ENCODE peak calls at places on chromosomes 5 and 9, in five cellular contexts. F is body of pancreas, I is ovary, Y is tibial artery, N is Karpas-422. Z is an unnamed sample.
A peak's percentile ranks its signal among the peaks of the same experiment; 100 is the strongest.

GRCh38 chr5:149320791-149321330 is 24.4 kb upstream of the GRPEL2 start:
- DNase-seq in I (peak; percentile 91), N (no peak), F (peak; percentile 88), Y (peak; percentile 47), Z (peak; percentile 84)

GRCh38 chr5:6730807-6731206 is 17.6 kb downstream of the TENT4A start:
- DNase-seq in I (no peak), F (no peak), Y (no peak), N (no peak), Z (no peak)

GRCh38 chr9:642014-642413 is 199.5 kb upstream of the DMRT1 start:
- DNase-seq in Y (no peak), F (no peak), I (no peak), N (no peak), Z (no peak)

GRCh38 chr5:77776606-77777206 is 567 bp upstream of the TBCA start:
- DNase-seq in F (no peak), N (no peak), Y (no peak), I (no peak), Z (no peak)

GRCh38 chr9:2729003-2729402 is 11.7 kb downstream of the KCNV2 start:
- DNase-seq in F (no peak), N (no peak), I (no peak), Y (no peak), Z (no peak)

GRCh38 chr5:76689321-76690026 is 26.5 kb upstream of the F2R start:
- DNase-seq in I (no peak), F (no peak), Y (no peak), N (no peak), Z (no peak)

GRCh38 chr5:50727149-50727496 is 60.7 kb downstream of the PARP8 start:
- DNase-seq in I (no peak), F (peak; percentile 25), Y (peak; percentile 38), N (no peak), Z (no peak)

GRCh38 chr5:130720355-130720754 is 444.7 kb downstream of the HINT1 start:
- DNase-seq in I (no peak), N (peak; percentile 81), Y (no peak), F (no peak), Z (no peak)

GRCh38 chr9:15160673-15161072 is 146.3 kb downstream of the TTC39B start:
- DNase-seq in I (no peak), Y (no peak), F (no peak), N (no peak), Z (no peak)

GRCh38 chr5:115050860-115051259 is 118.8 kb downstream of the TRIM36 start:
- DNase-seq in Y (no peak), F (no peak), N (no peak), I (no peak), Z (no peak)

GRCh38 chr9:38022203-38022602 is 46.8 kb downstream of the SHB start:
- DNase-seq in F (no peak), I (no peak), N (no peak), Y (no peak), Z (no peak)

GRCh38 chr5:176536132-176536901 is 885 bp downstream of the RNF44 start:
- DNase-seq in Y (peak; percentile 85), F (peak; percentile 74), N (peak; percentile 91), I (peak; percentile 82), Z (peak; percentile 93)

GRCh38 chr5:141384471-141385267 is 2.1 kb downstream of the PCDHGA7 start:
- DNase-seq in I (no peak), Y (no peak), F (no peak), N (no peak), Z (no peak)

GRCh38 chr9:136015656-136016055 is 54.5 kb upstream of the UBAC1 start:
- DNase-seq in F (no peak), I (no peak), N (peak; percentile 27), Y (no peak), Z (peak; percentile 31)

GRCh38 chr5:54455413-54456157 is at the start of gene HSPB3:
- DNase-seq in Y (no peak), F (no peak), I (peak; percentile 28), N (no peak), Z (no peak)

GRCh38 chr9:108521063-108521462 is 334.7 kb downstream of the ACTL7B start:
- DNase-seq in I (no peak), F (no peak), Y (no peak), N (no peak), Z (no peak)

GRCh38 chr9:136759436-136760325 is 1.6 kb upstream of the LCN8 start:
- DNase-seq in Y (no peak), I (no peak), N (no peak), F (no peak), Z (no peak)

GRCh38 chr5:143923634-143924265 is 111.8 kb downstream of the HMHB1 start:
- DNase-seq in I (no peak), Y (no peak), N (no peak), F (no peak), Z (no peak)

GRCh38 chr9:78677326-78677725 is 380.4 kb downstream of the PSAT1 start:
- DNase-seq in Y (no peak), F (no peak), I (no peak), N (no peak), Z (no peak)

GRCh38 chr9:16515879-16516289 is 354.6 kb downstream of the BNC2 start:
- DNase-seq in N (no peak), F (no peak), Y (no peak), I (peak; percentile 55), Z (no peak)

GRCh38 chr5:112668016-112668415 is 69.7 kb upstream of the APC start:
- DNase-seq in N (no peak), I (no peak), F (no peak), Y (no peak), Z (no peak)

GRCh38 chr9:124771021-124771866 is at the start of gene NR6A1:
- DNase-seq in Y (peak; percentile 95), F (peak; percentile 98), N (peak; percentile 98), I (peak; percentile 96), Z (peak; percentile 99)

GRCh38 chr5:73273379-73274050 is 100.5 kb downstream of the TMEM174 start:
- DNase-seq in I (no peak), N (no peak), F (no peak), Y (no peak), Z (no peak)

GRCh38 chr9:89519393-89519805 is 21.5 kb upstream of the SEMA4D start:
- DNase-seq in F (peak; percentile 66), N (no peak), Y (no peak), I (no peak), Z (no peak)

GRCh38 chr5:157150995-157151394 is 8.3 kb upstream of the MED7 start:
- DNase-seq in Y (no peak), I (no peak), N (peak; percentile 39), F (no peak), Z (no peak)

GRCh38 chr9:129322022-129322621 is 144.1 kb upstream of the IER5L start:
- DNase-seq in N (no peak), F (peak; percentile 7), I (no peak), Y (peak; percentile 30), Z (peak; percentile 19)

GRCh38 chr5:53265043-53265442 is 155.5 kb upstream of the MOCS2 start:
- DNase-seq in Y (no peak), I (no peak), N (no peak), F (no peak), Z (no peak)

GRCh38 chr9:14071484-14071883 is 242.5 kb downstream of the NFIB start:
- DNase-seq in F (no peak), I (no peak), Y (no peak), N (no peak), Z (no peak)

DNA sequence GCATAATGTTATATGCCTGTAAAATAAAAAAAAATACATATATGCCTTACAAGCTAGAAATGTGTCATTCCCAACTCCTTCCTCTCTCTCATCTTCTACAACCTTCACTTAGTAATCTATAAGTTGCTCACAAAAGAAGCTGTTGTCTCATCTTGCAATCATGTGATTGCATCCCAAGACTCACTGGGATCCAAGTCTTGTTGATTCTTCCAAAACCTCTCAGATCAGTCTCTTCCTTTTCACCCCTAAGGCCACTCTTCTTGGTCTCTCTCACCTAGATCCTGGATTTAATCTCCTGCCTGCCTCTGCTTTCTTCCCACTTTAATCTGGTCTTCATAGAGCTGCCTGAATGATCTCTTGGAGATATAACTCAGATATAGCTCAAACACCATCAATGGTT is 261.1 kb upstream of the NR4A3 start:
- DNase-seq in Y (no peak), N (no peak), F (no peak), I (no peak), Z (no peak)
- H3K4me1 ChIP-seq in Y (no peaks in the 10 kb centered on the region), N (no peaks in the 10 kb centered on the region), F (no peaks in the 10 kb centered on the region), I (no peaks in the 10 kb centered on the region), Z (no peaks in the 10 kb centered on the region)

GRCh38 chr9:90801507-90802289 is at the start of gene SYK:
- DNase-seq in F (peak; percentile 66), I (no peak), Y (peak; percentile 46), N (peak; percentile 92), Z (peak; percentile 94)
- H3K36me3 ChIP-seq in F (no peaks in the 10 kb centered on the region), I (no peaks in the 10 kb centered on the region), Y (no peaks in the 10 kb centered on the region), N (no peaks in the 10 kb centered on the region), Z (no peaks in the 10 kb centered on the region)

DNA sequence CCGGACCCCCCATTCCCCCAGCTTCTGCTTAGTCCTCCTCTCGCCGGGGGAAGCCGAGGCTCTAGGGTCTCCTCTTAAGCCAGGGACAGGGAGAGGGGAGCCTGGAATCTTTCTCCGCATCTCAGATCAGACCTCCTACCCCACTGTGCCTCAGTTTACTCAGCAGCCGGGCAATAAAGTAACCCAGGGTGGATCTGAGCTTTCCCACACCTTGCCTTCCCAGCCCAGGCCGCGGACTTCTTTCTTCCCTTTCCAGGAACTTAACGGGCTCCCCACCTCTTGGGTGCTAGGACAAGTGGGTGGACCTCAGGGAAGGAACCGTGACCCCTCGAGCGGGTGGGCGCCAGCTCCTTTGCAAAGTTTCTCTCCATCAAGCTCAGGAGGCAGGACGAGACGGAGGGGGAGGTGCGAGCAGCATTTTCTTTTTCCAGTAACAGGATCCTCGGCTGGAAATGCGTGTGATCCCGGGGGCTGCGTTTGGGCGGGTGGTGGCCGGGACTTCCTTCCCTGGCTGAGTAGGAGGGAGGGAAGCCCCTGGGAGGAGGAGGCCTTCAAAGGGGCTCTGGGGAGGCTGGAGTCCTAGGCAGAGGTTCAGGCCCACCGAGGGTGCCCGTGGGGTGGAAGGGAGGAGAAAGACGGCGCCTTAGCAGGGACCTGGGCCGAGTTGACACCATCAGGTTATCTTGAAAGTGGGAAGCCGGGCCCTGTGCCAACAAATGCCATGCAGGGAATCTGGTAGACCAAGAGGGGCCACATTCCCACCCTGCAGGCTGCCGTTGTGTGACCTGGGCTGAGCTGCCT is 803 bp downstream of the DAB2IP start:
- DNase-seq in N (no peak), I (peak; percentile 64), F (peak; percentile 58), Y (no peak), Z (no peak)
- H3K4me1 ChIP-seq in N (no peaks in the 10 kb centered on the region), I (peaks cover 15% of the 10 kb centered on the region), F (peaks cover 63% of the 10 kb centered on the region), Y (peaks cover 24% of the 10 kb centered on the region), Z (peaks cover 32% of the 10 kb centered on the region)

DNA sequence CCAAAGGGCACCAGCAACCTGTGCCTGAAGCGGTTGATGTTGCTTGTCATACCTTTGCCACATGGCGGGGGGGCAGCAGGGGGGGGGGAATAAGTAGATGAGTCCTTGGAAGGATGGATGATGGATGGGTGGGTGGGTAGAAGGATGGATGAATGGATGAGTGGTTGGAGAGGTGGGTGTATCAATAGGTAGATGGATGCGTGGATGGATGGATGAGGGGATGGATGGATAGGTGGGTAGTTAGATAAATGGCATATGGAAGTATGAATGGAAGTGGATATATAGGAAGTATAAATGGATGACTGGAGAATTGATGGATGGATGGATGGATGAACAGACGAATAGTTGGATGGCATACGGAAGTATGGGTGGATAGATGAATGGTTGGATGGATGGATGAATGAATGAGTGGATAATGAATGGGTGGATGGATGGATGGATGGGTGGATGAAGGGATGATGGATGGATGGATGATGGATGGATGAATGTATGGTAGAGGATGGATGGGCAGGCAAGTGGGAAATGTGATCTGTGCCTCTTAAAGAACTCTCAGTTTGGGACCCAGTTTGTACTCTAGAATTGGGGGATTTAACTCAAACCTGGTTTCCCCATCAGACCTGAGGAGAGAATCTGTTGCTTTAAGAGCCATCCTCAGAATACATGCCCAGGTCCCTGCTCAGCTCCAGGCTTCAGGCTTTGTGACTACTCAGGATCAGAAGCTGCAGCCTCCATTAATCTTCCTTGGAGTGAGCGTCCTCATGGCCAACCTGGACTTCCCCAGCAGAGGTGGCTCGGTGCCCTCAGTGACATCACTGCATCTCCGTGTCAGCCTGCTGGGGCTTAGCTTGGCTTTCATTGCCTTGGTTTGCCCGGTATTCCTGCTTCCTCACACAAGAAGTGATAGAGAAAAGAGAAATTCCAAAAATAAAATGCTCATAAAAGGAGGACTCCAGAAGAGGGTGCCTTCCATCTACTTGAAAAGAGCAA is 27.6 kb upstream of the SUSD3 start:
- DNase-seq in N (no peak), I (no peak), F (no peak), Y (no peak), Z (no peak)
- H3K36me3 ChIP-seq in N (no peaks in the 10 kb centered on the region), I (no peaks in the 10 kb centered on the region), F (no peaks in the 10 kb centered on the region), Y (no peaks in the 10 kb centered on the region), Z (peaks cover 29% of the 10 kb centered on the region)

Z was measured in upper lobe of left lung.